ENCODE peak calls at places on chromosomes 3 and 15, in six cellular contexts. B is RWPE1, I is progenitor cell of endocrine pancreas, Y is ovary, G is hepatocyte, M is transverse colon. V is an unnamed sample.
A peak's percentile ranks its signal among the peaks of the same experiment; 100 is the strongest.

GRCh38 chr3:150074697-150075416 is 104.2 kb upstream of the PFN2 start:
- DNase-seq in M (no peak), G (no peak), I (no peak), Y (no peak), B (no peak), V (no peak)

GRCh38 chr3:157119369-157119951 is 40.5 kb downstream of the CCNL1 start:
- DNase-seq in Y (no peak), B (no peak), G (no peak), M (peak; percentile 41), I (no peak), V (no peak)

GRCh38 chr3:42778644-42779043 is 5.6 kb upstream of the CCDC13 start:
- DNase-seq in G (no peak), I (no peak), B (no peak), Y (no peak), M (no peak), V (no peak)

GRCh38 chr3:63762180-63762579 is 56.9 kb upstream of the C3orf49 start:
- DNase-seq in M (no peak), B (no peak), I (no peak), Y (no peak), G (no peak), V (no peak)

GRCh38 chr3:45665101-45665572 is 24.1 kb upstream of the SACM1L start:
- DNase-seq in Y (no peak), G (peak; percentile 70), M (peak; percentile 54), I (no peak), B (no peak), V (peak; percentile 43)

GRCh38 chr3:7517979-7518378 is 657.1 kb downstream of the GRM7 start:
- DNase-seq in G (no peak), M (no peak), Y (no peak), I (no peak), B (no peak), V (no peak)

GRCh38 chr3:106326941-106327765 is 458.3 kb upstream of the CBLB start:
- DNase-seq in M (no peak), Y (no peak), B (no peak), G (no peak), I (no peak), V (no peak)

GRCh38 chr3:42504334-42505202 is 2.1 kb downstream of the VIPR1 start:
- DNase-seq in G (peak; percentile 65), Y (no peak), M (peak; percentile 58), B (no peak), I (no peak), V (no peak)

GRCh38 chr3:10160346-10160745 is 4.4 kb upstream of the IRAK2 start:
- DNase-seq in G (no peak), B (no peak), Y (no peak), M (no peak), I (no peak), V (no peak)

GRCh38 chr3:11244131-11244677 is 28.0 kb upstream of the ATG7 start:
- DNase-seq in B (peak; percentile 34), M (no peak), I (no peak), Y (no peak), G (no peak), V (no peak)

GRCh38 chr3:46447535-46447934 is 17.2 kb downstream of the LTF start:
- DNase-seq in I (no peak), Y (no peak), G (no peak), M (no peak), B (no peak), V (no peak)

GRCh38 chr15:88650556-88650955 is 11.7 kb downstream of the ISG20 start:
- DNase-seq in M (no peak), Y (no peak), I (no peak), G (no peak), B (no peak), V (no peak)

GRCh38 chr3:64059484-64059883 is 36.2 kb upstream of the PSMD6 start:
- DNase-seq in M (no peak), B (no peak), G (no peak), Y (no peak), I (no peak), V (no peak)

GRCh38 chr3:162171970-162172369 is 675.4 kb downstream of the OTOL1 start:
- DNase-seq in M (no peak), B (no peak), G (no peak), Y (no peak), I (no peak), V (no peak)

GRCh38 chr15:81190922-81191507 is 5.7 kb upstream of the IL16 start:
- DNase-seq in I (no peak), G (no peak), M (no peak), B (no peak), Y (no peak), V (no peak)

GRCh38 chr15:79811406-79812405 is 85.1 kb downstream of the MTHFS start:
- DNase-seq in B (peak; percentile 20), M (peak; percentile 14), I (no peak), Y (peak; percentile 89), G (peak; percentile 73), V (no peak)

GRCh38 chr3:52521488-52521824 is 12.2 kb downstream of the NT5DC2 start:
- DNase-seq in Y (no peak), M (no peak), G (no peak), I (no peak), B (no peak), V (no peak)

GRCh38 chr15:79954659-79955058 is 16.3 kb downstream of the BCL2A1 start:
- DNase-seq in G (no peak), I (no peak), Y (no peak), M (no peak), B (no peak), V (no peak)

GRCh38 chr15:26767169-26767670 is 5.6 kb downstream of the GABRB3 start:
- DNase-seq in I (no peak), M (no peak), B (no peak), G (no peak), Y (no peak), V (peak; percentile 5)

GRCh38 chr3:96430019-96430541 is 384.3 kb upstream of the EPHA6 start:
- DNase-seq in Y (no peak), B (no peak), G (no peak), I (no peak), M (no peak), V (no peak)

GRCh38 chr3:37620071-37620635 is 241.5 kb upstream of the CTDSPL start:
- DNase-seq in G (no peak), I (no peak), Y (no peak), B (no peak), M (no peak), V (no peak)

DNA sequence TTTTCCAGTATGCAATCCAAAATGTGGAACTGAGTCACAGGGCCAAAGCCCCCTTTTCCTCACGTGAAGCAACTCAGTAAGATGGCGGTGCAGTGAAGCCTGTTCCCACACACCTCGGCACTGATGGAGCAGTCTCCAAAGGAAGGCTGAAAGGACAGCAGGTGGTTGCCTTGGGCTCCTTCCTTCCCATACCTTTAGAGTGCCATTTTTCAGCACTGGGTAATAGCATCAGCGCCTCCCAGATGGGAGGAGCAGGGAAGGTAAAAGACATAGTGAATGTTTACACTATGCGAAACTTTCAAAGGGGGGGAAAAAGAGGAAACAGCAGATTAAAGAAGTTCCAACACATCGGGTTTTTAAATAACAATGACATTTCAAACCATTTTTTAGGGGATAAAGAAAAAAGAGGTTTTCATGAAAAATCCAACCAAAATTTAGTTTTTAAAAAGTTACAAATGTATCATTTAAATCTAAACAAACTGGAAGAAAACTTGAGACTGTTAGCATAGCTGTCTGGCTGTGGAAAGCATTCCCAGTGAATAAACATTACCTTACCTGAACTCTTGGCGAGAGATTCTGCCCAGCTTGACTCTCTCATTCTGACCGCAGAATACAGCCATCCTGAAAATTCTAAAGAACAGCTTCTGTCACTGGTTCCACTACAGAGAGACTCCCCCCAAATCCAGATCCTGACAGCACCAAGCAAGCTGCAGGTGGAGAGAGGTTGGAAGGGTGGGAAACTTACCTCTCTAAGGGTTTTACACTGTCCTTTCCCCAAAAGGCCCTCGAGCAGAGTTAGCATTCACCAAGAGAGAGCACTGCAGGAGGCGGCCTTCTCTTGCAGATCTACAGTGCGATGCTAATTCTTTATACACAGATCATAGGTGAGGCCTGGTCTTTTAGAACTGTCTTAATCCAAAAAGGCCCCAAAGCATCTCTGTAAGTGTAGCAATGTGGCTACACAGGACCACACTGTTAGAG is 32.6 kb downstream of the ABCC5 start:
- DNase-seq in G (no peak), I (no peak), B (no peak), Y (no peak), M (no peak), V (no peak)
- TF ChIP-seq CTCF in G (no peak), I (no peak), B (no peak), Y (no peak), M (no peak), V (no peak)

DNA sequence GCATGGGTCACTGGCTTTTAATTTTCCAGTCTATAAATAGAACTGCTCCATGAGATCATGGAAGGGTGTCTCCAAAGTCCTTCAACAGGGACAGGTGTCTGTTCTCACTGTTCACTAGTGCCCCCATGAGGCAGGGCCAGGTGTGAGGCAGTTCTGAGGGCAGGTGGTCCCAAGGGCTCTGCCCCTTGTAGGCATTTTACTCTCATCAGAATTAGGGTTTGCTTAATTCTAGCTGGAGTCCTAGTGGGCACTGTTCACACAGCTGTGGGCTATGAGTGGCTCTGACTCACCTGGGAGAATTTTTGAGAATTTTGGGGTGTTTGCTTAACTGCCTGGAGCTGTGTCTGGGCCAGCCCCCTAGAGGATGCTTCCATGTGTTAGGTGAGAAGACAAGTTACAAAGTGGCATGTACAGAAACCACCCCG is 248.0 kb upstream of the LYSMD4 start:
- DNase-seq in M (no peak), Y (no peak), B (peak; percentile 55), G (no peak), I (no peak), V (no peak)
- TF ChIP-seq CTCF in M (no peak), Y (no peak), B (no peak), G (peak; percentile 5), I (peak; percentile 15), V (no peak)

DNA sequence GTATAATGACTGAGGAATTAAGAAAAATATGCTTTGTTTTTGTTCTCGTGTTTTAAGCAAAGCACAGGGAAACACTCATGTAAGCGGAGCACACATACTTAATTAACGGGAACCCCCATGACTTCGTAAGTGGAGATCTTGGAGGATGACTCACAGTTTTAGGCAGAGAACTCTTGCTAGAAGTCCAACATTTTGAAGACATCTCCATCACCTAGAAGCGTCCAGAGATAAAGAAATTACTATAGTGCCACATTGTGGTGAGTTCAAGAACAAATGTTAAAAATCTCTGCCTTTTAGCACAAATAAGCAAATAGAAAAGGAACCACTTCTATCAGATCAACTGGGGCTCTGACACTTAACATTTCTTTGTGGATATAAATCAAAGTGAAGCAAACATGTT is 194.1 kb upstream of the ARHGEF26 start:
- DNase-seq in G (peak; percentile 38), I (no peak), B (peak; percentile 10), Y (no peak), M (no peak), V (no peak)
- TF ChIP-seq CTCF in G (peak; percentile 48), I (peak; percentile 30), B (no peak), Y (no peak), M (no peak), V (no peak)

DNA sequence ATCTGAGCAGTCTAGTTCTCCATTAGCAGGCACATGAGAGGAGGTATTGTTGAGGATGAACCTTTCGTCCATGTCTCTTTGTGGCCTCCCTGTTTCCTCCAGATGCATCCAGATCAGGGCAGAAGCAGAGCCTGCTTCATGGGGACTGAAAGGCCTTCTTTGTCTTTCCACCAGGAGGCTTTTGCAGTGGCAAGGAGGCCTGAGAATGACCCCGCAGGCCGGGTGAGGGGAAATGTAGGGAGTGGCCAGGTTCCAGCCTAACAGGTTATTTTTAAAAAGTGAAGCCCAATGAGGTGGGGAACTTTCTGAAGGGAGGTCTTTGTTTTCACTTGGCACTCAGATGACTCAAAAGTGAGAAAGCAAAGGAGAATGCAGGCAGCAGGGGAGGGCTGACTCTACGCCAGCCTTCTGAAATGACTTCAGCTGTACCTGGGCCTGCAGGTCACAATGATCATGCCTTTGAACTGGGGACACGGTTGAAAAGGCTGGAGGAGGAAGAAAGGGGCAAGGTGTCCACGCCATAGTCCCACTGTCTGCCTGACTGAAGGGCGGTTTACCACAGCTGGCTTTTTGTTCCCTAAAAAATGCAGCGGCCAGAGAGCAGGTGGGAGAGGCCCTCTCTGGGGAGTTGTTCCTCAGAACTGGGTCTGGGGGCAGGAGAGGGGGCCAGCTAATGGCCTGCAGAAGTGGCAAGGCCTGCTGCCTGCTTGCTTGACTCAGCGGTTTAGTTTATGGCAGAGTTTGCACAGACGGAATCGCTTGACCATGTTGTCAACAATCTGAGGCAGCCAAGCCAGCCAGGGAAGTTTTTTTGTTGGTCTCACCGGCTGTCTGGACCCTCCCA is 28.7 kb downstream of the CMTM7 start:
- DNase-seq in M (no peak), I (peak; percentile 48), B (peak; percentile 87), Y (no peak), G (peak; percentile 55), V (no peak)
- TF ChIP-seq CTCF in M (no peak), I (peak; percentile 36), B (no peak), Y (no peak), G (no peak), V (no peak)

V was measured in endothelial cell.